ENCODE peak calls at places on chromosomes 4 and X, in six cellular contexts. P is GM06990, I is AG09309, M is endodermal cell, A is fibroblast of lung, V is PC-3. H is an unnamed sample.

GRCh38 chr4:72112514-72113156 is 80.8 kb downstream of the NPFFR2 start:
- DNase-seq in V (peak), P (peak), A (peak), I (no peak), M (no peak), H (peak)

GRCh38 chr4:38681283-38682066 is 17.5 kb downstream of the KLF3 start:
- DNase-seq in P (no peak), M (peak), I (no peak), V (no peak), A (peak), H (no peak)

GRCh38 chr4:24671824-24672223 is 87.5 kb upstream of the DHX15 start:
- DNase-seq in V (no peak), M (no peak), P (no peak), I (no peak), A (no peak), H (no peak)

GRCh38 chr4:184727430-184727829 is 6.5 kb downstream of the CENPU start:
- DNase-seq in V (no peak), P (no peak), M (no peak), I (no peak), A (no peak), H (no peak)

GRCh38 chr4:69888336-69888735 is 28.4 kb upstream of the SULT1E1 start:
- DNase-seq in A (peak), V (no peak), M (no peak), I (no peak), P (no peak), H (no peak)

GRCh38 chr4:10891866-10892265 is 207.3 kb upstream of the CLNK start:
- DNase-seq in I (no peak), A (no peak), P (no peak), V (no peak), M (no peak), H (no peak)

GRCh38 chr4:41360214-41360910 is 103.6 kb downstream of the UCHL1 start:
- DNase-seq in V (peak), P (peak), M (peak), I (no peak), A (peak), H (no peak)

GRCh38 chr4:182289809-182290208 is 46.6 kb downstream of the TENM3 start:
- DNase-seq in I (no peak), P (no peak), A (no peak), V (no peak), M (peak), H (no peak)

GRCh38 chrX:112081781-112082482 is 644 bp downstream of the TRPC5 start:
- DNase-seq in I (no peak), P (no peak), M (peak), A (no peak), V (no peak), H (no peak)

GRCh38 chrX:109839694-109840358 is 106.8 kb upstream of the ACSL4 start:
- DNase-seq in I (no peak), A (peak), V (no peak), M (peak), P (no peak), H (no peak)

GRCh38 chr4:135508006-135508714 is 1306.6 kb upstream of the PABPC4L start:
- DNase-seq in A (peak), I (peak), M (no peak), P (no peak), V (peak), H (no peak)

GRCh38 chrX:150533863-150534262 is 34.6 kb upstream of the MTM1 start:
- DNase-seq in I (no peak), V (peak), A (peak), M (no peak), P (no peak), H (no peak)

GRCh38 chr4:182695842-182696241 is 221.3 kb downstream of the DCTD start:
- DNase-seq in A (peak), I (no peak), M (no peak), V (no peak), P (no peak), H (no peak)

GRCh38 chr4:126061655-126062054 is 746.9 kb downstream of the FAT4 start:
- DNase-seq in P (no peak), V (no peak), I (no peak), A (no peak), M (no peak), H (no peak)

GRCh38 chr4:101236097-101236496 is 111.2 kb downstream of the PPP3CA start:
- DNase-seq in I (no peak), P (no peak), A (no peak), V (no peak), M (no peak), H (no peak)

GRCh38 chr4:168737441-168738176 is 240.8 kb downstream of the PALLD start:
- DNase-seq in I (peak), P (no peak), A (peak), V (no peak), M (no peak), H (no peak)

GRCh38 chrX:132955710-132956109 is 2.7 kb downstream of the HS6ST2 start:
- DNase-seq in A (no peak), P (no peak), I (no peak), M (peak), V (no peak), H (no peak)

GRCh38 chr4:114563536-114564315 is 34.9 kb upstream of the UGT8 start:
- DNase-seq in M (peak), V (peak), I (no peak), A (peak), P (no peak), H (no peak)

GRCh38 chrX:87425618-87426017 is 92.0 kb upstream of the KLHL4 start:
- DNase-seq in M (no peak), V (no peak), A (no peak), P (no peak), I (no peak), H (no peak)

GRCh38 chr4:184359905-184360304 is 114.4 kb downstream of the IRF2 start:
- DNase-seq in V (no peak), M (peak), A (no peak), I (no peak), P (no peak), H (no peak)

GRCh38 chrX:14916017-14916674 is 42.9 kb downstream of the MOSPD2 start:
- DNase-seq in P (no peak), A (peak), V (peak), M (no peak), I (peak), H (no peak)

GRCh38 chrX:10929747-10930146 is 181.4 kb upstream of the HCCS start:
- DNase-seq in I (no peak), P (no peak), V (no peak), M (no peak), A (no peak), H (no peak)

GRCh38 chrX:112867570-112867969 is 26.9 kb upstream of the AMOT start:
- DNase-seq in V (no peak), I (no peak), A (no peak), M (peak), P (no peak), H (no peak)

GRCh38 chrX:19846995-19847790 is 40.2 kb downstream of the SH3KBP1 start:
- DNase-seq in P (no peak), A (peak), I (peak), V (peak), M (peak), H (no peak)

GRCh38 chr4:37453004-37453360 is 208.4 kb downstream of the NWD2 start:
- DNase-seq in A (peak), I (peak), P (peak), M (peak), V (peak), H (peak)

GRCh38 chrX:22748093-22748999 is 251.4 kb upstream of the DDX53 start:
- DNase-seq in V (peak), P (no peak), M (peak), I (peak), A (peak), H (no peak)

GRCh38 chrX:148204195-148204594 is 223.1 kb downstream of the FMR1NB start:
- DNase-seq in V (no peak), I (no peak), P (no peak), A (no peak), M (no peak), H (no peak)

GRCh38 chr4:110104661-110105060 is 93.8 kb downstream of the ELOVL6 start:
- DNase-seq in M (peak), A (no peak), P (no peak), V (no peak), I (no peak), H (no peak)

GRCh38 chr4:153113061-153113837 is 91.0 kb upstream of the TRIM2 start:
- DNase-seq in I (peak), P (no peak), M (no peak), A (peak), V (no peak), H (no peak)

GRCh38 chrX:138928737-138929459 is 217.4 kb upstream of the FGF13 start:
- DNase-seq in A (no peak), I (no peak), V (no peak), P (no peak), M (no peak), H (no peak)

GRCh38 chr4:37680089-37680488 is 6.1 kb downstream of the RELL1 start:
- DNase-seq in A (no peak), I (no peak), V (no peak), P (no peak), M (no peak), H (no peak)

GRCh38 chrX:40683245-40683644 is 35.9 kb upstream of the CXorf38 start:
- DNase-seq in A (peak), V (no peak), P (no peak), I (no peak), M (no peak), H (no peak)

GRCh38 chr4:172998527-172999469 is 169.8 kb upstream of the GALNT7 start:
- DNase-seq in I (no peak), M (no peak), P (no peak), A (peak), V (peak), H (no peak)

GRCh38 chr4:112145820-112146813 is 863 bp downstream of the FAM241A start:
- DNase-seq in I (no peak), P (peak), V (peak), A (peak), M (peak), H (peak)

GRCh38 chr4:183968502-183968901 is 63.4 kb downstream of the STOX2 start:
- DNase-seq in I (no peak), M (peak), V (no peak), P (no peak), A (no peak), H (no peak)

GRCh38 chr4:157220026-157220881 is at the start of gene GRIA2:
- DNase-seq in M (peak), V (no peak), A (peak), I (peak), P (no peak), H (no peak)

GRCh38 chr4:147194107-147194506 is 248.4 kb upstream of the TTC29 start:
- DNase-seq in V (no peak), M (no peak), A (peak), I (no peak), P (no peak), H (no peak)

GRCh38 chr4:173420324-173420752 is 21.4 kb upstream of the SCRG1 start:
- DNase-seq in P (no peak), A (peak), V (peak), I (no peak), M (no peak), H (no peak)

GRCh38 chr4:52914051-52914605 is 52.0 kb downstream of the RASL11B start:
- DNase-seq in I (peak), A (peak), V (peak), P (no peak), M (no peak), H (no peak)

GRCh38 chrX:47160781-47161180 is 15.8 kb downstream of the RBM10 start:
- DNase-seq in A (no peak), V (no peak), P (no peak), M (no peak), I (no peak), H (no peak)
- TF ChIP-seq CTCF in A (no peak), V (no peak), P (no peak), M (no peak), I (no peak), H (no peak)

GRCh38 chr4:1928356-1929235 is 57.4 kb downstream of the NSD2 start:
- DNase-seq in A (peak), I (no peak), M (no peak), V (no peak), P (no peak), H (no peak)

GRCh38 chr4:1938027-1938426 is 66.8 kb downstream of the NSD2 start:
- DNase-seq in A (no peak), V (no peak), I (no peak), M (no peak), P (no peak), H (no peak)

GRCh38 chr4:1937550-1937949 is 66.4 kb downstream of the NSD2 start:
- DNase-seq in I (no peak), P (no peak), A (no peak), V (no peak), M (no peak), H (no peak)

GRCh38 chr4:1932736-1933135 is 61.5 kb downstream of the NSD2 start:
- DNase-seq in P (no peak), A (no peak), I (no peak), V (no peak), M (no peak), H (no peak)

DNA sequence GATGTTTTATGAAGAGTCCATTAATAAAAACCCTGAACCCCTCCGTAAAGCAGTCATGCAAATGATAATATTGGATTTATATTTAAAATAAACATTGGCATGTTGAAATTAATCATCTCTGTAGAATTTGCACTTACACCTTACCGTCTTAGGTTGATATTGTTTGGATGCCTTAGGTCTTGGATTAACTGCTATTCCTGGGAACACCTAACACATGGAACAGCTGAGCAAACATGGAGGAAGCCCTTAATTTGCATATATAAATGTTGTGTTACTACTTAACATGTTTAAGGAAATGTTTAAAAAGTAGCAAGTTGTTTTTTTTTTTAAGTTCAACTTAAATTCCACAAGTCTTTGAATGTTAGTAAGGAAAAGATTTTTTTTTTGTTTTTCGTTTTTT is 62.5 kb downstream of the NSD2 start:
- DNase-seq in P (no peak), V (no peak), M (no peak), I (no peak), A (no peak), H (no peak)
- H3K4me3 ChIP-seq in P (no peak), V (no peak), M (no peak), I (no peak), A (no peak), H (no peak)

GRCh38 chr4:143254479-143255216 is 69.9 kb downstream of the USP38 start:
- DNase-seq in V (no peak), P (no peak), M (peak), A (no peak), I (no peak), H (no peak)
- TF ChIP-seq CTCF in V (no peak), P (no peak), M (peak), A (no peak), I (no peak), H (no peak)

GRCh38 chr4:119233750-119234149 is 21.2 kb downstream of the USP53 start:
- DNase-seq in V (no peak), M (no peak), I (no peak), P (no peak), A (no peak), H (no peak)
- H3K4me3 ChIP-seq in V (no peak), M (no peak), I (no peak), P (no peak), A (no peak), H (no peak)

GRCh38 chr4:128287159-128287870 is at the start of gene PGRMC2:
- DNase-seq in V (peak), M (peak), A (peak), P (no peak), I (no peak), H (no peak)

GRCh38 chr4:128286474-128287158 is 997 bp downstream of the PGRMC2 start:
- DNase-seq in A (peak), V (peak), M (no peak), I (no peak), P (peak), H (peak)

GRCh38 chr4:128288689-128289106 is 1.1 kb upstream of the PGRMC2 start:
- DNase-seq in V (peak), A (peak), M (no peak), P (no peak), I (no peak), H (no peak)

GRCh38 chr4:128289523-128290158 is 2.0 kb upstream of the PGRMC2 start:
- DNase-seq in A (no peak), P (no peak), M (no peak), V (no peak), I (no peak), H (no peak)

GRCh38 chr4:128287871-128288688 is 467 bp upstream of the PGRMC2 start:
- DNase-seq in V (peak), M (peak), P (peak), A (peak), I (peak), H (peak)
- TF ChIP-seq CTCF in V (no peak), M (peak), P (no peak), A (peak), I (no peak), H (peak)

GRCh38 chrX:121103381-121103780 is 56.0 kb downstream of the GLUD2 start:
- DNase-seq in I (no peak), P (no peak), M (no peak), A (peak), V (peak), H (no peak)

GRCh38 chrX:121106484-121107235 is 59.2 kb downstream of the GLUD2 start:
- DNase-seq in M (no peak), V (no peak), P (no peak), I (no peak), A (no peak), H (no peak)

DNA sequence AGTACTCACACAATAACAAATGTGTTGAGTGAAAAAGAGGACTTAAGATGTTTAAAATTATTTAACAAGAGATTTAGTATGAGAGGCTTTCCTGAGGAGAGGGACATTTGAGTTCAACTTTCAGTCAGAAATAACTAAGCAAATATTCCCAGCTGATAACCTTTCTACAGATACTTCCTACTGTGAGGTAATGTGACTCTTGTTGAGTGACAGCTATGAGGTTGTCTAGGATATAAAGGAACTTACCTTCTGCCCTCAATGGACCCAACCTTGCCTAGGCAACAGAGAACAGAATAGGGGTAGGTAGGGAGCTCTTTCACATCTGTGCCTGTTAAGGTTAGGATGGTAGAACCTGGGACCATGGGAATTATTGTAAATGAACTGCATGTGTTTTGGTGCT is 54.7 kb downstream of the GLUD2 start:
- DNase-seq in I (no peak), P (no peak), M (no peak), A (no peak), V (no peak), H (no peak)
- H3K4me3 ChIP-seq in I (no peak), P (no peak), M (no peak), A (no peak), V (no peak), H (no peak)

DNA sequence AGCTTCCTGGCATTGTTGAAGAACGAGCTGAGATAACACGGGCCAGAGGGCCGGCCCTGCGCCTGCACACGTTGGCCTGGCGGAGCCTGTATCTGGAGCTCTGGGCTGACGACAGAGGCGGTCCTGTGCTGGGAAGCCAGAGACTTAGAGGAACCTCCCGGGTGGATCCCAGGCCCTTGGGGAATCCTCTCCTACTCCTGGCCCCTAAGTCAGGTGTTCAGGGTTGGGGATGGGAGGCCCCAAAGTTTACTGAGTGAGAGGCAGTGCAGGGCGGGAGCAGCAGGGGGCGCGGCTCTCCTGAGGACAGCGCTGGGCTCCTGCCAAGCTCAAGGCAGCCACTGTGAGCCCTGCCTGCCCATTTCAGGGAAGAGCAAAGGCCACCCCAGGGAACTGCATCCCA is 2.5 kb upstream of the HTRA3 start:
- DNase-seq in A (no peak), I (no peak), V (peak), P (no peak), M (peak), H (no peak)
- TF ChIP-seq CTCF in A (peak), I (peak), V (peak), P (peak), M (peak), H (peak)

GRCh38 chr4:76705497-76705896 is 192.4 kb downstream of the SOWAHB start:
- DNase-seq in I (no peak), M (no peak), A (no peak), V (no peak), P (no peak), H (no peak)
- H3K4me3 ChIP-seq in I (no peak), M (no peak), A (no peak), V (no peak), P (no peak), H (no peak)

GRCh38 chr4:16007471-16008095 is 44.6 kb upstream of the FGFBP2 start:
- DNase-seq in V (no peak), I (no peak), P (no peak), M (no peak), A (no peak), H (no peak)
- TF ChIP-seq CTCF in V (no peak), I (no peak), P (no peak), M (no peak), A (no peak), H (no peak)

H was measured in GM12864.